ENCODE peak calls at places on chromosome 16, in six cellular contexts. K, U, E, F, H and M are unnamed samples.
A peak's percentile ranks its signal among the peaks of the same experiment; 100 is the strongest.

GRCh38 chr16:5509794-5510193 is 412.2 kb upstream of the EEF2KMT start:
- DNase-seq in K (no peak), U (no peak), E (no peak), F (no peak), H (no peak), M (no peak)

GRCh38 chr16:49964316-49964715 is 60.7 kb upstream of the CNEP1R1 start:
- DNase-seq in K (no peak), U (no peak), E (no peak), F (no peak), H (no peak), M (no peak)

GRCh38 chr16:58116046-58116445 is 13.1 kb downstream of the CFAP20 start:
- DNase-seq in K (no peak), U (no peak), E (no peak), F (no peak), H (no peak), M (no peak)

GRCh38 chr16:71230122-71230845 is at the start of gene HYDIN:
- DNase-seq in K (no peak), U (no peak), E (peak; percentile 96), F (no peak), H (peak; percentile 88), M (no peak)

GRCh38 chr16:53821957-53822625 is 118.1 kb downstream of the FTO start:
- DNase-seq in K (no peak), U (no peak), E (no peak), F (no peak), H (no peak), M (no peak)

GRCh38 chr16:27819356-27819755 is 244.2 kb downstream of the GSG1L start:
- DNase-seq in K (no peak), U (no peak), E (no peak), F (no peak), H (no peak), M (no peak)

GRCh38 chr16:72073831-72074230 is 10.8 kb downstream of the HPR start:
- DNase-seq in K (peak; percentile 33), U (no peak), E (no peak), F (no peak), H (no peak), M (no peak)

GRCh38 chr16:1492923-1493745 is at the start of gene TELO2:
- DNase-seq in K (peak; percentile 58), U (peak; percentile 84), E (peak; percentile 87), F (peak; percentile 81), H (peak; percentile 87), M (peak; percentile 83)

GRCh38 chr16:47197536-47198179 is 53.9 kb upstream of the NETO2 start:
- DNase-seq in K (peak; percentile 54), U (no peak), E (no peak), F (no peak), H (no peak), M (no peak)

GRCh38 chr16:5551909-5552308 is 454.3 kb upstream of the EEF2KMT start:
- DNase-seq in K (no peak), U (no peak), E (no peak), F (no peak), H (no peak), M (no peak)

GRCh38 chr16:11342021-11342855 is 3.0 kb upstream of the RMI2 start:
- DNase-seq in K (no peak), U (no peak), E (no peak), F (no peak), H (no peak), M (no peak)

GRCh38 chr16:30677931-30678585 is 19.8 kb downstream of the FBRS start:
- DNase-seq in K (no peak), U (no peak), E (no peak), F (no peak), H (no peak), M (no peak)

GRCh38 chr16:57264950-57265371 is 19.5 kb downstream of the PLLP start:
- DNase-seq in K (no peak), U (no peak), E (no peak), F (no peak), H (no peak), M (no peak)

GRCh38 chr16:51326131-51326856 is 175.2 kb upstream of the SALL1 start:
- DNase-seq in K (no peak), U (no peak), E (no peak), F (no peak), H (no peak), M (no peak)

GRCh38 chr16:30615358-30616076 is 5.3 kb upstream of the ZNF689 start:
- DNase-seq in K (peak; percentile 35), U (peak; percentile 56), E (peak; percentile 57), F (no peak), H (peak; percentile 45), M (peak; percentile 72)

GRCh38 chr16:28873543-28874201 is 4.6 kb upstream of the ATP2A1 start:
- DNase-seq in K (no peak), U (peak; percentile 38), E (no peak), F (no peak), H (no peak), M (peak; percentile 60)

GRCh38 chr16:14307059-14307531 is 236.0 kb downstream of the MRTFB start:
- DNase-seq in K (no peak), U (no peak), E (no peak), F (no peak), H (no peak), M (no peak)

GRCh38 chr16:9107025-9107970 is 15.9 kb downstream of the HAPSTR1 start:
- DNase-seq in K (no peak), U (no peak), E (no peak), F (no peak), H (no peak), M (no peak)

GRCh38 chr16:70725024-70725911 is 39.4 kb upstream of the MTSS2 start:
- DNase-seq in K (peak; percentile 50), U (no peak), E (no peak), F (no peak), H (no peak), M (no peak)

GRCh38 chr16:49664221-49665215 is 191.4 kb downstream of the ZNF423 start:
- DNase-seq in K (no peak), U (no peak), E (no peak), F (no peak), H (no peak), M (no peak)

GRCh38 chr16:84606081-84606875 is 11.6 kb downstream of the COTL1 start:
- DNase-seq in K (no peak), U (no peak), E (no peak), F (peak; percentile 57), H (no peak), M (no peak)

GRCh38 chr16:84607061-84607460 is 10.8 kb downstream of the COTL1 start:
- DNase-seq in K (no peak), U (no peak), E (no peak), F (peak; percentile 50), H (no peak), M (no peak)

GRCh38 chr16:84608281-84608680 is 9.6 kb downstream of the COTL1 start:
- DNase-seq in K (no peak), U (no peak), E (no peak), F (no peak), H (no peak), M (no peak)

GRCh38 chr16:84605339-84605848 is 12.5 kb downstream of the COTL1 start:
- DNase-seq in K (no peak), U (no peak), E (no peak), F (no peak), H (no peak), M (no peak)

DNA sequence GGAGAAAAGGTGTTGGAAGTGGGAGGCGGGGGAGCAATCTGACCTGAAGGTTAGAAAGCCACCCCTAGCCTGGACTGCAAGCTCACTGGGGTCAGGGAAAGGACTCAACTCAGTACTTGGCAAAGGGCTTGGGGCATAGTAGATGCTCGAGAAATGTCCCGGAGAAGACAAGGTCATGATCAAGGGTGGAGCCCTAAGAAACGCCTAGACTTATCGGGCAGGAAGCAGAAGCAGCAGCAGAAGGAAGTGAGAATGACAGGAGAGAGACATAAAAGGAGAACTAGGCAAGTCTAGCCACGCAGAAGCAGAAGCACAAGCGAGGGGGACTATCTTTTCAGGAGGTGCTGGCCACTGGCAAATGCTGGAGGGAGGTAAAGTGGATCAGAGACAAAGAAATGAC is 10.2 kb downstream of the COTL1 start:
- DNase-seq in K (no peak), U (no peak), E (no peak), F (no peak), H (no peak), M (no peak)
- H3K27ac ChIP-seq in K (no peak overlapping the region), U (peak overlapping the region; percentile 66), E (no peak overlapping the region), F (no peak overlapping the region), H (no peak overlapping the region), M (no peak overlapping the region)

DNA sequence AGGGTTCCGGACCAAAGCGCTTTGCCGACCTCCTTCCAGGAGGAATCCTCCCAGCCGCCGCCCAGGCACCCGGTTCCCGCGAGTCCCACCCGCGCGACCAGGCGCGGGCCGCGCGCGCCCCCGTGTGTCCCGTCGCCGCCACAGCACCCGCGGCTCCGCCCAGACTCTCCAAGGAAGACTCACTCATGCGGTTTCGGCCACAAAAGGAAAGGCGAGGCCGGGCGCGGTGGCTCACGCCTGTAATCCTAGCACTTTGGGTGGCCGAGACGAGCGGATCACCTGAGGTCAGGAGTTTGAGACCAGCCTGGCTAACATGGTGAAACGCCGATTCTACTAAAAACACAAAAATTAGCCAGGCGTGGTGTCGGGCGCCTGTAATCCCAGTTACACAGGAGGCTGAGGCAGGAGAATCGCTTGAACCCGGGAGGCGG is 3.5 kb upstream of the PKMYT1 start:
- DNase-seq in K (peak; percentile 78), U (peak; percentile 56), E (peak; percentile 82), F (peak; percentile 91), H (peak; percentile 79), M (peak; percentile 81)
- H3K4me3 ChIP-seq in K (peak overlapping the region; percentile 15), U (no peak overlapping the region), E (no peak overlapping the region), F (no peak overlapping the region), H (no peak overlapping the region), M (no peak overlapping the region)

GRCh38 chr16:66746048-66746447 is 5.4 kb downstream of the DYNC1LI2 start:
- DNase-seq in K (no peak), U (no peak), E (no peak), F (no peak), H (no peak), M (no peak)
- H3K4me1 ChIP-seq in K (peaks cover 24% of the 10 kb centered on the region), U (peaks cover 14% of the 10 kb centered on the region), E (peaks cover 8% of the 10 kb centered on the region), F (peaks cover 9% of the 10 kb centered on the region), H (peaks cover 20% of the 10 kb centered on the region), M (peaks cover 36% of the 10 kb centered on the region)

GRCh38 chr16:84999200-84999599 is 12.1 kb downstream of the ZDHHC7 start:
- DNase-seq in K (no peak), U (no peak), E (no peak), F (no peak), H (no peak), M (no peak)

GRCh38 chr16:85003076-85003475 is 8.3 kb downstream of the ZDHHC7 start:
- DNase-seq in K (no peak), U (no peak), E (no peak), F (peak; percentile 61), H (no peak), M (no peak)

GRCh38 chr16:85002643-85003042 is 8.7 kb downstream of the ZDHHC7 start:
- DNase-seq in K (peak; percentile 61), U (no peak), E (no peak), F (peak; percentile 63), H (no peak), M (no peak)

GRCh38 chr16:85002099-85002541 is 9.2 kb downstream of the ZDHHC7 start:
- DNase-seq in K (no peak), U (no peak), E (no peak), F (no peak), H (no peak), M (no peak)

DNA sequence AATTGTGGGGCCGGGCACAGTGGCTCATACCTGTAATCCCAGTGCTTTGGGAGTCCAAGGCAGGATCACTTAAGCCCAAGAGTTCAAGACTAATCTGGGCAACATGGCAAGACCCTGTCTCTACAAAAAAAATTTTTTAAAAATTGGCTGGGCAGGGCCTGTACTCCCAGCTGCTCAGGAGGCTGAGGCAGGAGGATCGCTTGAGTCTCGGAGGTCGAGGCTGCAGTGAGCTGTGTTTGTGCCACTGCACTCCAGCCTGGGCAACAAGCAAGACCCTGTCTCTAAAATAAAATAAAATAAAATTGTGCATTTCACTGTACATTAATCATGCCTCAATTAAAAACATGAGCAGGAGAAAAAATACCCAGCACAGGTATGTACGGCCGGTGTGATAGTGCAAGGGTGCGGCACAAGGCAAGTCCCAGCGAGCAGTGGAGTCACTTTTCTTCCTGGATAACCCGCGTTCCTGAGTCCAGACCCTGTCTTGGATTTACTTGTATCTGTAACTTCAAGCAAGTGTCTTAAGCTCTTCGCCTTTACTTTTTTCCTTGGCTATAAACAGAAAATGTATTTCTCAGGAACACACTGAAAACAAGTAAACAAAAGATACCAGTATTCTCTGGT is 11.4 kb downstream of the ZDHHC7 start:
- DNase-seq in K (no peak), U (no peak), E (no peak), F (no peak), H (no peak), M (no peak)
- H3K27ac ChIP-seq in K (peak overlapping the region; percentile 92), U (no peak overlapping the region), E (peak overlapping the region; percentile 81), F (peak overlapping the region; percentile 68), H (no peak overlapping the region), M (no peak overlapping the region)